ENCODE peak calls at places on chromosomes 1 and 21, in five cellular contexts. D is activated T-helper 1 cell treated with anti-CD3 and anti-CD28 coated beads, Interleukin-2, amount 50 U/mL, for 16 hours; S is right cardiac atrium; B is epithelial cell of prostate; O is D341Med. F is an unnamed sample.

GRCh38 chr21:41947596-41948403 is 6.0 kb downstream of the C2CD2 start:
- DNase-seq in S (peak; percentile 82), D (no peak), B (no peak), O (no peak), F (no peak)

GRCh38 chr21:36613064-36613463 is 85.9 kb upstream of the SIM2 start:
- DNase-seq in O (no peak), B (peak; percentile 5), D (no peak), S (no peak), F (no peak)

GRCh38 chr21:32626633-32627196 is 14.5 kb upstream of the CFAP298 start:
- DNase-seq in D (no peak), B (no peak), S (no peak), O (no peak), F (peak; percentile 59)

GRCh38 chr1:202158810-202159533 is 1.4 kb downstream of the PTPN7 start:
- DNase-seq in B (no peak), D (no peak), S (peak; percentile 28), O (no peak), F (no peak)

GRCh38 chr1:105102385-105102784 is 1352.7 kb downstream of the AMY1C start:
- DNase-seq in B (no peak), S (no peak), O (no peak), D (no peak), F (no peak)

GRCh38 chr21:26124896-26125295 is 45.7 kb downstream of the APP start:
- DNase-seq in O (no peak), S (no peak), D (no peak), B (no peak), F (no peak)

GRCh38 chr1:159853417-159853816 is 9.0 kb downstream of the VSIG8 start:
- DNase-seq in O (no peak), D (no peak), S (no peak), B (no peak), F (no peak)

GRCh38 chr1:211637066-211637465 is 38.4 kb downstream of the NEK2 start:
- DNase-seq in S (no peak), B (no peak), O (no peak), D (no peak), F (no peak)

F was measured in AG09309.